ENCODE peak calls at places on chromosome 3, in ten cellular contexts. J, C, T, U, E, Y, I, S, L and P are unnamed samples.

GRCh38 chr3:46669191-46669999 is 24.1 kb downstream of the ALS2CL start:
- DNase-seq in J (no peak), C (no peak), T (no peak), U (no peak), E (no peak), Y (peak; percentile 39), I (no peak), S (peak; percentile 15), L (no peak), P (no peak)

GRCh38 chr3:197371521-197372075 is 73.2 kb upstream of the DLG1 start:
- DNase-seq in J (no peak), C (no peak), T (no peak), U (no peak), E (no peak), Y (no peak), I (no peak), S (no peak), L (no peak), P (no peak)

GRCh38 chr3:193046369-193046768 is 128.7 kb upstream of the MB21D2 start:
- DNase-seq in J (no peak), C (no peak), T (no peak), U (no peak), E (no peak), Y (no peak), I (no peak), S (no peak), L (no peak), P (no peak)

GRCh38 chr3:66692751-66693140 is 191.9 kb upstream of the LRIG1 start:
- DNase-seq in J (no peak), C (no peak), T (no peak), U (no peak), E (no peak), Y (no peak), I (no peak), S (no peak), L (peak; percentile 4), P (no peak)

GRCh38 chr3:75048650-75049049 is 434.2 kb upstream of the CNTN3 start:
- DNase-seq in J (peak; percentile 2), C (no peak), T (no peak), U (no peak), E (no peak), Y (no peak), I (peak; percentile 76), S (no peak), L (no peak), P (no peak)

GRCh38 chr3:16841906-16842709 is 42.6 kb upstream of the PLCL2 start:
- DNase-seq in J (no peak), C (no peak), T (peak; percentile 83), U (no peak), E (no peak), Y (peak; percentile 60), I (no peak), S (peak; percentile 33), L (no peak), P (peak; percentile 32)

GRCh38 chr3:38404286-38404685 is 49.4 kb upstream of the ACVR2B start:
- DNase-seq in J (peak; percentile 3), C (peak; percentile 88), T (no peak), U (peak; percentile 16), E (no peak), Y (no peak), I (peak; percentile 21), S (no peak), L (peak; percentile 20), P (no peak)

GRCh38 chr3:131544557-131544956 is 41.8 kb upstream of the MRPL3 start:
- DNase-seq in J (no peak), C (no peak), T (no peak), U (no peak), E (no peak), Y (no peak), I (peak; percentile 48), S (no peak), L (no peak), P (no peak)

GRCh38 chr3:125461896-125462295 is 58.1 kb downstream of the SNX4 start:
- DNase-seq in J (no peak), C (no peak), T (no peak), U (no peak), E (no peak), Y (no peak), I (peak; percentile 20), S (no peak), L (no peak), P (no peak)

GRCh38 chr3:136161516-136161915 is 34.6 kb downstream of the MSL2 start:
- DNase-seq in J (no peak), C (peak; percentile 29), T (no peak), U (no peak), E (no peak), Y (no peak), I (no peak), S (no peak), L (no peak), P (no peak)

GRCh38 chr3:77281721-77282120 is 241.8 kb downstream of the ROBO2 start:
- DNase-seq in J (no peak), C (no peak), T (no peak), U (no peak), E (no peak), Y (no peak), I (no peak), S (peak; percentile 57), L (no peak), P (no peak)

DNA sequence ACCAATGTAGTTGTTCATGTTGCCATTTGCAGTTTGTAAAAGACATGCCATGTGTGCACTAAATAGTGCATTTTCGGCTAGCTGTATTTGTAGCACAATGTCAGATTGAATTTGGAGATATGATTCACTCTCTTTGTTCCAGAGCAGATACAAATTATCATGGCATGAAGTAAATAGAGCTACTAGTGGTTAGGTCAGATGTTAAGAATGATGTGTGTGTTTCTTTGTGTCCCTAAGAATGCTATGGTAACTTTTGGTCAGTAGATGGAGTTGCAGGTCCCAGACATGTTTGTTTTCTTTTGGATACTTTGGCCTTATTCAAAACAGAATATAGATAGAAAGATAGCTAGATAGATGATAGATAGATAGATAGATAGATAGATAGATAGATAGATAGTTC is 595.8 kb downstream of the NLGN1 start:
- DNase-seq in J (peak; percentile 55), C (peak; percentile 28), T (no peak), U (no peak), E (no peak), Y (no peak), I (peak; percentile 11), S (no peak), L (peak; percentile 64), P (no peak)
- TF ChIP-seq CTCF in J (peak; percentile 38), C (peak; percentile 37), T (no peak), U (peak; percentile 66), E (peak; percentile 56), Y (no peak), I (no peak), S (peak; percentile 29), L (peak; percentile 53), P (peak; percentile 24)

GRCh38 chr3:113169876-113170452 is 41.4 kb upstream of the BOC start:
- DNase-seq in J (no peak), C (no peak), T (no peak), U (no peak), E (no peak), Y (no peak), I (no peak), S (no peak), L (no peak), P (no peak)
- TF ChIP-seq CTCF in J (no peak), C (no peak), T (no peak), U (no peak), E (no peak), Y (no peak), I (no peak), S (no peak), L (no peak), P (no peak)

DNA sequence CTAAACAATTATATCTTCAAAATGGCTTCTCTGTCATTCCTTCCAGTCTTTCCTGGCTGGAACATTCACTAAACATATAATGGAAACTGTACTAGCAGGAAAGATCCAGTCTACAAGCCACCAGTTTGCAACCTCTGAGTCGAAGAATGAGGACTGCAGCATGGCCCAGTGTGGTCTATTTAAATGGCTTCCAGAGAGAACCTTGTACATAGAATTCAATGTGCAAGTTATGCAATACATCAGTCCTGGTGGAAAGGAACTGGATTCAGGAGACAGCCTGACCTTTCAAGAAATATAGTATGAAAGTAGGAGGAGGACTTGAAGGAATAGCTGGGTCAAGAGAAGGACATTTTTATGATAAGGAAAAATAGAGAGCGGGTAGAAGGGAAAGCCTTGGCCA is 49.9 kb downstream of the NEK10 start:
- DNase-seq in J (no peak), C (no peak), T (no peak), U (no peak), E (no peak), Y (no peak), I (no peak), S (no peak), L (no peak), P (no peak)
- TF ChIP-seq CTCF in J (no peak), C (no peak), T (no peak), U (no peak), E (no peak), Y (no peak), I (no peak), S (no peak), L (no peak), P (no peak)

GRCh38 chr3:195005759-195006555 is 265.0 kb downstream of the XXYLT1 start:
- DNase-seq in J (no peak), C (no peak), T (no peak), U (no peak), E (no peak), Y (no peak), I (no peak), S (no peak), L (no peak), P (no peak)

GRCh38 chr3:195003006-195003892 is 267.7 kb downstream of the XXYLT1 start:
- DNase-seq in J (no peak), C (peak; percentile 90), T (peak; percentile 19), U (no peak), E (no peak), Y (no peak), I (no peak), S (no peak), L (no peak), P (peak; percentile 63)

GRCh38 chr3:195005251-195005620 is 265.7 kb downstream of the XXYLT1 start:
- DNase-seq in J (no peak), C (no peak), T (no peak), U (no peak), E (no peak), Y (no peak), I (no peak), S (no peak), L (no peak), P (no peak)

GRCh38 chr3:195003893-195004289 is 267.1 kb downstream of the XXYLT1 start:
- DNase-seq in J (no peak), C (no peak), T (no peak), U (no peak), E (no peak), Y (no peak), I (no peak), S (no peak), L (no peak), P (no peak)

DNA sequence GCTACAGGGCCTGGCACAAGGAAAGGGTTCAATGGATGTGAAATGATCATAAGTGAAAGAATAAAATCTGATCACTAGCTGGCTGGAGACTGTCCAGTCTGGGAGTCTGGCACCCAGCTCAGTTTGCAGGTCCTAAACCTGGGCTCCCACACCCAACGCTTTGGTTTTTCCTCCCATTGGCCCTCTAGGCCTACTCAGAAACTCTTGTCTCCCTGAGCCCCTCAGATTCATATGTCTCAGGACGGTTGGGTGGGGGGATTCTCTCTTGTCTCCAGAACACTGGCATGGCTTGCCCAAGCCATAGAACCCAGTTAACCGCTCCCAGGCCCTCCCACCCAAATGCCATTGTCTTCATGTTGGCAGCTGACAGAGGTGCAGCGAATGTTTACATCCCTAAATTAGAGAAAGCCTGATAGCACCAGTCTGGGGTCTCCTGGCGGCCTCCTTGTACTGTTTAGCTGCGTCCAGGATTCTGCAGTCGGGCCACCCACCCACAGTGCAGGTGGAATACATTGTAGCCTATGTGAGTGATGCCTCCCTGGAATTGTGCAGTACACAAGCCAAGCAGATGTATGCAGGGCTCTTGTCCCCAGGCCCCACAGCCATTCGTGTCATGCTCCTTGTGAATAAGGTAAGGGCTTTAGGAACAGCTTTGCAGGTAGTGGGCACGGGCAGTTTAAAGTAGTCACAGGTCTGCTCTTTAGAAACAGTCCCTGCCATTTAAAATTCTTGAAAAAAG is 266.3 kb downstream of the XXYLT1 start:
- DNase-seq in J (no peak), C (no peak), T (no peak), U (no peak), E (no peak), Y (no peak), I (no peak), S (no peak), L (no peak), P (no peak)
- TF ChIP-seq CTCF in J (no peak), C (no peak), T (no peak), U (no peak), E (no peak), Y (no peak), I (no peak), S (no peak), L (no peak), P (no peak)